ENCODE peak calls at places on chromosomes 16 and 17, in six cellular contexts. M, Y, Z, E, T and H are unnamed samples.

GRCh38 chr17:13883659-13884058 is 185.6 kb upstream of the COX10 start:
- DNase-seq in M (no peak), E (no peak), Y (no peak), Z (no peak), T (no peak), H (no peak)

GRCh38 chr17:77011173-77012011 is 129.4 kb upstream of the SEC14L1 start:
- DNase-seq in M (no peak), E (no peak), T (no peak), Y (peak; percentile 65), Z (no peak), H (peak; percentile 70)

GRCh38 chr16:77732241-77732946 is 10.1 kb downstream of the NUDT7 start:
- DNase-seq in Z (no peak), T (no peak), E (no peak), M (no peak), Y (no peak), H (peak; percentile 29)

GRCh38 chr17:67574658-67575293 is 143.0 kb upstream of the NOL11 start:
- DNase-seq in Y (no peak), T (no peak), Z (no peak), M (no peak), E (no peak), H (no peak)

GRCh38 chr17:50806141-50806643 is 29.2 kb upstream of the WFIKKN2 start:
- DNase-seq in M (no peak), E (no peak), Y (no peak), Z (no peak), T (no peak), H (peak; percentile 23)

GRCh38 chr16:54503436-54503835 is 216.8 kb upstream of the IRX3 start:
- DNase-seq in Y (peak; percentile 55), T (no peak), M (no peak), E (no peak), Z (no peak), H (peak; percentile 22)

GRCh38 chr17:77708049-77708448 is 250.5 kb upstream of the TNRC6C start:
- DNase-seq in Z (no peak), E (no peak), T (no peak), Y (no peak), M (no peak), H (no peak)

GRCh38 chr17:76676629-76677028 is 33.1 kb upstream of the ST6GALNAC1 start:
- DNase-seq in T (no peak), M (no peak), E (no peak), Z (no peak), Y (peak; percentile 58), H (no peak)

GRCh38 chr17:39393732-39394131 is 7.7 kb downstream of the FBXL20 start:
- DNase-seq in E (no peak), Y (no peak), Z (no peak), T (no peak), M (no peak), H (peak; percentile 32)

GRCh38 chr17:64635647-64636305 is 26.3 kb downstream of the SMURF2 start:
- DNase-seq in T (no peak), Y (no peak), E (no peak), Z (no peak), M (no peak), H (peak; percentile 82)

GRCh38 chr17:68892193-68892592 is 63.0 kb downstream of the ABCA8 start:
- DNase-seq in Z (no peak), T (no peak), M (no peak), Y (no peak), E (no peak), H (no peak)

GRCh38 chr17:31931781-31932180 is 5.0 kb upstream of the SUZ12 start:
- DNase-seq in Z (no peak), E (no peak), Y (no peak), M (no peak), T (no peak), H (no peak)

GRCh38 chr17:27315796-27316465 is 22.0 kb downstream of the WSB1 start:
- DNase-seq in M (no peak), Y (no peak), E (no peak), T (no peak), Z (no peak), H (no peak)

GRCh38 chr16:88681084-88681680 is 5.1 kb downstream of the SNAI3 start:
- DNase-seq in Y (peak; percentile 42), M (peak; percentile 84), Z (no peak), E (peak; percentile 59), T (peak; percentile 80), H (no peak)

GRCh38 chr17:51005768-51006167 is 114.9 kb downstream of the SPAG9 start:
- DNase-seq in Y (no peak), T (no peak), M (no peak), E (no peak), Z (no peak), H (no peak)

GRCh38 chr17:7004398-7005253 is 7.8 kb upstream of the RNASEK start:
- DNase-seq in E (peak; percentile 84), M (peak; percentile 31), Z (no peak), T (no peak), Y (peak; percentile 35), H (peak; percentile 69)

DNA sequence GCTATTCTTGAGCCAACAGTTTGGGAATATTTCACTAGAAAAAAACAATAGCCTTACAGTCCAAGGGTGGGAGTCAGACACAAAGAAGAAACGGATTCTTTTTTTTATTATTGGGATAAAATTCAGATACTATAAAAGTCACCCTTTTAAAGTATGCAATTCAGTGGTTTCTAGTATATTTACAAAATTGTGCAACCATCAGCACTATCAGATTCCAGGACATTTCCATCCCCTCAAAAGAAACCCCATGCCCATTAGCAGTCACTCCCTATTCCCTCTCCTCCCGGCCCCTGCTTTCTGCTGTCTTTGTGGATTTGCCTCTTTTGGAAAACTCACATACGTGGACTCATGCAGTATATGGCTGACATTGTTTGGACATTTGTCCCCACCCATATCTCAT is 134.4 kb downstream of the C16orf95 start:
- DNase-seq in T (no peak), Z (no peak), E (no peak), Y (no peak), M (no peak), H (no peak)
- TF ChIP-seq CTCF in T (no peak), Z (no peak), E (no peak), Y (no peak), M (no peak), H (no peak)

GRCh38 chr16:73057369-73058210 is 9.7 kb upstream of the ZFHX3 start:
- DNase-seq in Y (peak; percentile 42), M (peak; percentile 66), T (peak; percentile 67), Z (no peak), E (no peak), H (peak; percentile 47)
- H3K4me3 ChIP-seq in Y (no peak overlapping the region), M (peak overlapping the region; percentile 50), T (peak overlapping the region; percentile 84), Z (peak overlapping the region; percentile 73), E (peak overlapping the region; percentile 84), H (peak overlapping the region; percentile 84)

DNA sequence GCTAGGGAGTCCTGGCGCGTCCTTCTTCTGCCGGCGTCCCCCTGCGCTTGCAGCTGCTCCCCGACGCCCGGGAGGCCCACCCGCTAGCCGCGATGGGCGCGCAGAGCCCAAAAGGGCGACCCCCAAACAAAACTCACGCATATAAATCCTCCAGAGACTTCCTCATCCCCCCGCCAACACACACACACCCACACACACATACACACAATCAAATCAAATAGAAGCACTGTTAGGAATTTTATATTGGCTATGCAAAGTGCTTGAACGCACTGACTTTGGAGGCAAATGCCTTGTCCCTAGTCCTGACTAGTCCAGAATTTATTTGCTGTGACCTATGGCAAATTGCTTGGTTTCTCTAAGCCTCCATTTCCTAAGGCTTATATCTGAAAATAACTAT is 23.8 kb upstream of the CRYM start:
- DNase-seq in Y (no peak), M (no peak), T (no peak), E (no peak), Z (no peak), H (peak; percentile 21)
- TF ChIP-seq CTCF in Y (no peak), M (no peak), T (no peak), E (no peak), Z (no peak), H (no peak)

DNA sequence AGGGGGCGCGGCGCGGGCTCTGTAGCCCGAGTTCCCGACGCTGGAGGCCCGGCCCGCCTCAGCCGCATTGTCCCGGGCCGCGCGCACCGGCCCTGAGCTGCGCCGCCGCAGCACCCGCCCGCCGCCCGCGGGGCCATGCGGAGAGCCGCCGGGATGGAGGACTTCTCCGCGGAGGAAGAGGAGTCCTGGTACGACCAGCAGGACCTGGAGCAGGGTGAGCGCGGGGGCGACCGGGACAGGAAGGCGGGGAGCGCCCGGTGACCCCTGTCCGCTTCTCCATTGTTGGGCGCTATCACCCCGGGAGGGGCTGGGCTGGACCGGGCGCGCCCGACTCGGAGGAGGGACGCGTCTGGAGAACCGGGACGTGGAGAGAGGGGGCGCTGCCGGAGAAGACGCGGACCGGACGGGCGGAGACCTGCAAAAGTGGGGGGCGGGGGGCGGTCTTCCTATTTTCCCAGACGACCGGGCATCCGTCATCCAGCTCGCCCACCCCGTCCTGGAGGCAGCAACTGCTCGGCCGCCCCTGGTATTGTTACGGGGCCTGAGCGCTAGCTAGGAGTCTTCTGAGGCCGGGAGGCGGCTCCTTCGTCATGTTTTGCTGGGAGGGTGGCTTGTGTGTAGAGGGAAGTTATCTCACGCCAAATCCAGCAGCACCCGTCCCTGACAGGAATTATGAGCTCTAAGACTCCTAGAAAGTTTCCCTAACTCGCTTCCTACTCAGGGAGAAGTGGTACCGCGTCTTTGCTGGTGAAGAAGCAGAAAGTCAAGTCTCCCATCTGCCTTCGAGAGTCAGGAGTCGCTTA is 678 bp downstream of the CDR2L start:
- DNase-seq in M (peak; percentile 80), E (no peak), T (peak; percentile 87), Y (peak; percentile 72), Z (peak; percentile 71), H (peak; percentile 69)
- H3K4me3 ChIP-seq in M (peak overlapping the region; percentile 28), E (peak overlapping the region; percentile 80), T (peak overlapping the region; percentile 98), Y (peak overlapping the region; percentile 28), Z (peak overlapping the region; percentile 76), H (peak overlapping the region; percentile 76)

GRCh38 chr17:45889579-45889978 is 4.8 kb upstream of the MAPT start:
- DNase-seq in E (no peak), Z (no peak), M (no peak), T (no peak), Y (no peak), H (no peak)
- TF ChIP-seq CTCF in E (no peak), Z (no peak), M (no peak), T (no peak), Y (no peak), H (no peak)